ENCODE peak calls at places on chromosomes 2 and 18, in ten cellular contexts. K, F, E, S, M, P, G, T, Q and R are unnamed samples.

GRCh38 chr2:125427721-125428315 is 1228.1 kb upstream of the GYPC start:
- DNase-seq in S (no peak), F (no peak), G (no peak), P (no peak), M (no peak), E (no peak), Q (no peak), K (no peak), T (no peak), R (no peak)

GRCh38 chr2:11914455-11914854 is 168.0 kb downstream of the LPIN1 start:
- DNase-seq in E (peak; percentile 86), S (no peak), K (no peak), T (no peak), F (no peak), M (no peak), G (no peak), P (no peak), Q (no peak), R (no peak)

GRCh38 chr2:42138163-42139016 is 30.8 kb upstream of the EML4 start:
- DNase-seq in G (no peak), Q (no peak), F (no peak), K (no peak), T (no peak), M (no peak), P (no peak), E (peak; percentile 74), S (no peak), R (no peak)

GRCh38 chr2:179581605-179582004 is 279.8 kb downstream of the ZNF385B start:
- DNase-seq in G (no peak), S (no peak), T (no peak), M (no peak), K (no peak), F (no peak), P (no peak), Q (no peak), E (no peak), R (no peak)

GRCh38 chr2:203280428-203281064 is 41.7 kb downstream of the CYP20A1 start:
- DNase-seq in P (no peak), S (no peak), F (no peak), M (no peak), Q (no peak), E (no peak), G (no peak), T (no peak), K (no peak), R (no peak)

GRCh38 chr2:179814050-179814449 is 47.4 kb downstream of the ZNF385B start:
- DNase-seq in S (no peak), T (no peak), G (no peak), K (no peak), P (no peak), Q (no peak), F (no peak), M (no peak), E (no peak), R (no peak)

GRCh38 chr2:73821227-73821626 is 7.5 kb upstream of the STAMBP start:
- DNase-seq in K (no peak), M (no peak), Q (no peak), F (no peak), T (no peak), S (no peak), E (no peak), G (no peak), P (no peak), R (no peak)

GRCh38 chr2:203722411-203722810 is 16.0 kb downstream of the CD28 start:
- DNase-seq in F (no peak), P (no peak), G (no peak), E (peak; percentile 28), Q (no peak), S (no peak), M (peak; percentile 16), T (no peak), K (no peak), R (no peak)

GRCh38 chr2:205657579-205657978 is 24.7 kb upstream of the NRP2 start:
- DNase-seq in E (no peak), K (no peak), S (no peak), M (no peak), Q (no peak), G (no peak), T (no peak), F (no peak), P (no peak), R (no peak)

GRCh38 chr2:101485856-101486255 is 10.9 kb upstream of the RFX8 start:
- DNase-seq in E (no peak), P (no peak), F (no peak), T (no peak), K (no peak), G (no peak), M (no peak), Q (no peak), S (no peak), R (no peak)

GRCh38 chr18:57422313-57422872 is 12.8 kb upstream of the ONECUT2 start:
- DNase-seq in F (no peak), Q (no peak), P (no peak), M (no peak), T (no peak), S (no peak), E (no peak), G (no peak), K (no peak), R (no peak)

GRCh38 chr2:190802810-190803209 is 77.8 kb upstream of the GLS start:
- DNase-seq in S (no peak), M (no peak), G (no peak), Q (no peak), F (no peak), E (no peak), T (no peak), P (no peak), K (no peak), R (no peak)